ENCODE peak calls at places on chromosome 11, in four cellular contexts. One of them, this sample, is unnamed.

GRCh38 chr11:43358308-43358669 is 431 bp upstream of the TTC17 start:
- DNase-seq in cardiac muscle cell: peak; percentile 6
- DNase-seq in AG04450: no peak
- DNase-seq in right atrium auricular region: no peak
- DNase-seq in this sample: no peak

GRCh38 chr11:12542186-12542935 is 131.9 kb upstream of the TEAD1 start:
- DNase-seq in AG04450: no peak
- DNase-seq in cardiac muscle cell: no peak
- DNase-seq in right atrium auricular region: peak; percentile 42
- DNase-seq in this sample: no peak

GRCh38 chr11:59783632-59784090 is 26.9 kb downstream of the MRPL16 start:
- DNase-seq in AG04450: no peak
- DNase-seq in cardiac muscle cell: no peak
- DNase-seq in right atrium auricular region: no peak
- DNase-seq in this sample: no peak

GRCh38 chr11:75816561-75817239 is 1.7 kb downstream of the UVRAG start:
- DNase-seq in cardiac muscle cell: no peak
- DNase-seq in right atrium auricular region: no peak
- DNase-seq in AG04450: no peak
- DNase-seq in this sample: no peak

GRCh38 chr11:19323502-19323901 is 82.8 kb upstream of the E2F8 start:
- DNase-seq in AG04450: no peak
- DNase-seq in cardiac muscle cell: no peak
- DNase-seq in right atrium auricular region: no peak
- DNase-seq in this sample: no peak

GRCh38 chr11:73991471-73992006 is 8.9 kb upstream of the UCP2 start:
- DNase-seq in AG04450: no peak
- DNase-seq in right atrium auricular region: no peak
- DNase-seq in cardiac muscle cell: no peak
- DNase-seq in this sample: no peak

GRCh38 chr11:13278620-13279486 is 1.3 kb downstream of the BMAL1 start:
- DNase-seq in AG04450: no peak
- DNase-seq in cardiac muscle cell: peak; percentile 31
- DNase-seq in right atrium auricular region: no peak
- DNase-seq in this sample: no peak

GRCh38 chr11:104146421-104146820 is 17.5 kb downstream of the PDGFD start:
- DNase-seq in cardiac muscle cell: no peak
- DNase-seq in right atrium auricular region: no peak
- DNase-seq in AG04450: no peak
- DNase-seq in this sample: no peak

GRCh38 chr11:117925198-117925925 is 3.8 kb downstream of the TMPRSS13 start:
- DNase-seq in right atrium auricular region: no peak
- DNase-seq in cardiac muscle cell: no peak
- DNase-seq in AG04450: no peak
- DNase-seq in this sample: no peak

GRCh38 chr11:441418-442274 is at the start of gene ANO9:
- DNase-seq in cardiac muscle cell: peak; percentile 17
- DNase-seq in right atrium auricular region: no peak
- DNase-seq in AG04450: no peak
- DNase-seq in this sample: peak; percentile 77

GRCh38 chr11:127247261-127247660 is 246.7 kb upstream of the KIRREL3 start:
- DNase-seq in right atrium auricular region: no peak
- DNase-seq in AG04450: no peak
- DNase-seq in cardiac muscle cell: no peak
- DNase-seq in this sample: no peak

GRCh38 chr11:3042496-3043314 is 14.5 kb downstream of the CARS1 start:
- DNase-seq in cardiac muscle cell: no peak
- DNase-seq in AG04450: no peak
- DNase-seq in right atrium auricular region: no peak
- DNase-seq in this sample: no peak

GRCh38 chr11:2988996-2989395 is 3.1 kb downstream of the NAP1L4 start:
- DNase-seq in AG04450: no peak
- DNase-seq in cardiac muscle cell: no peak
- DNase-seq in right atrium auricular region: no peak
- DNase-seq in this sample: no peak

GRCh38 chr11:45213717-45214116 is 67.3 kb downstream of the PRDM11 start:
- DNase-seq in cardiac muscle cell: no peak
- DNase-seq in right atrium auricular region: no peak
- DNase-seq in AG04450: no peak
- DNase-seq in this sample: no peak

GRCh38 chr11:46107408-46107718 is 13.9 kb downstream of the PHF21A start:
- DNase-seq in cardiac muscle cell: no peak
- DNase-seq in right atrium auricular region: no peak
- DNase-seq in AG04450: no peak
- DNase-seq in this sample: no peak

GRCh38 chr11:2737226-2737590 is 37.4 kb upstream of the KCNQ1OT1 start:
- DNase-seq in AG04450: no peak
- DNase-seq in right atrium auricular region: no peak
- DNase-seq in cardiac muscle cell: no peak
- DNase-seq in this sample: no peak

GRCh38 chr11:85762226-85762625 is 48.7 kb downstream of the SYTL2 start:
- DNase-seq in AG04450: no peak
- DNase-seq in cardiac muscle cell: no peak
- DNase-seq in right atrium auricular region: no peak
- DNase-seq in this sample: no peak

GRCh38 chr11:64921384-64921783 is 3.1 kb upstream of the PPP2R5B start:
- DNase-seq in AG04450: no peak
- DNase-seq in cardiac muscle cell: no peak
- DNase-seq in right atrium auricular region: no peak
- DNase-seq in this sample: no peak

GRCh38 chr11:73931039-73931645 is 19.7 kb upstream of the DNAJB13 start:
- DNase-seq in right atrium auricular region: no peak
- DNase-seq in AG04450: peak; percentile 54
- DNase-seq in cardiac muscle cell: peak; percentile 74
- DNase-seq in this sample: peak; percentile 16

GRCh38 chr11:75113049-75113448 is 16.4 kb upstream of the OR2AT4 start:
- DNase-seq in AG04450: no peak
- DNase-seq in right atrium auricular region: no peak
- DNase-seq in cardiac muscle cell: no peak
- DNase-seq in this sample: no peak

GRCh38 chr11:73787051-73787642 is 527 bp upstream of the MRPL48 start:
- DNase-seq in AG04450: no peak
- DNase-seq in right atrium auricular region: no peak
- DNase-seq in cardiac muscle cell: no peak
- DNase-seq in this sample: no peak

DNA sequence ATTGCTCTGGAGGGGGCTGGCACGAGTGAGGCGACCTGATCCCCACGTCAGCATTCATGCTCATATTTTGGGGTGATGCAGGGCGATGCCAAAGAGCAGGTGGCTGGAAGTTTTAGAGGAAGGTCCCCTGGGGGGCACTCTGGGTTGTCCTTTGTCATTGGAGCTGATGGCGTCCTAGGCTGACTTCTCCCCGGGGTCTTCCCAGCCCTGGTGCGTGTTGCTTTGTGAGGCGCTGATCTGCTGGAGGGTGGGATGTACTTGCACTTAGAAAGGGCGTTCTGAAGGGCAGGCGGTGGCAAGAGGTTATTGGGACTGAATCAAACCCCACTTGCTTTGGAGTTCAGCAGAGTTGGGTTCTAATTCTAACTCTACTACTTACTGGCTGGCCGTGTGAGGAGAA is 313.3 kb downstream of the NTM start:
- DNase-seq in cardiac muscle cell: no peak
- DNase-seq in AG04450: no peak
- DNase-seq in right atrium auricular region: no peak
- DNase-seq in this sample: no peak
- H3K27me3 ChIP-seq in cardiac muscle cell: peaks cover 10% of the 10 kb centered on the region
- H3K27me3 ChIP-seq in AG04450: peaks cover 17% of the 10 kb centered on the region
- H3K27me3 ChIP-seq in right atrium auricular region: no peaks in the 10 kb centered on the region
- H3K27me3 ChIP-seq in this sample: no peaks in the 10 kb centered on the region

GRCh38 chr11:72789493-72790131 is 4.2 kb downstream of the STARD10 start:
- DNase-seq in cardiac muscle cell: peak; percentile 46
- DNase-seq in AG04450: no peak
- DNase-seq in right atrium auricular region: no peak
- DNase-seq in this sample: no peak

GRCh38 chr11:72784662-72785061 is 9.2 kb downstream of the STARD10 start:
- DNase-seq in right atrium auricular region: no peak
- DNase-seq in cardiac muscle cell: no peak
- DNase-seq in AG04450: no peak
- DNase-seq in this sample: no peak

GRCh38 chr11:72787262-72788104 is 6.4 kb downstream of the STARD10 start:
- DNase-seq in cardiac muscle cell: peak; percentile 40
- DNase-seq in AG04450: no peak
- DNase-seq in right atrium auricular region: no peak
- DNase-seq in this sample: no peak

GRCh38 chr11:72788250-72788649 is 5.6 kb downstream of the STARD10 start:
- DNase-seq in cardiac muscle cell: no peak
- DNase-seq in AG04450: no peak
- DNase-seq in right atrium auricular region: no peak
- DNase-seq in this sample: no peak

GRCh38 chr11:72786305-72787261 is 7.3 kb downstream of the STARD10 start:
- DNase-seq in right atrium auricular region: no peak
- DNase-seq in AG04450: no peak
- DNase-seq in cardiac muscle cell: no peak
- DNase-seq in this sample: no peak
- H3K27ac ChIP-seq in right atrium auricular region: no peak overlapping the region
- H3K27ac ChIP-seq in AG04450: no peak overlapping the region
- H3K27ac ChIP-seq in cardiac muscle cell: no peak overlapping the region
- H3K27ac ChIP-seq in this sample: no peak overlapping the region

DNA sequence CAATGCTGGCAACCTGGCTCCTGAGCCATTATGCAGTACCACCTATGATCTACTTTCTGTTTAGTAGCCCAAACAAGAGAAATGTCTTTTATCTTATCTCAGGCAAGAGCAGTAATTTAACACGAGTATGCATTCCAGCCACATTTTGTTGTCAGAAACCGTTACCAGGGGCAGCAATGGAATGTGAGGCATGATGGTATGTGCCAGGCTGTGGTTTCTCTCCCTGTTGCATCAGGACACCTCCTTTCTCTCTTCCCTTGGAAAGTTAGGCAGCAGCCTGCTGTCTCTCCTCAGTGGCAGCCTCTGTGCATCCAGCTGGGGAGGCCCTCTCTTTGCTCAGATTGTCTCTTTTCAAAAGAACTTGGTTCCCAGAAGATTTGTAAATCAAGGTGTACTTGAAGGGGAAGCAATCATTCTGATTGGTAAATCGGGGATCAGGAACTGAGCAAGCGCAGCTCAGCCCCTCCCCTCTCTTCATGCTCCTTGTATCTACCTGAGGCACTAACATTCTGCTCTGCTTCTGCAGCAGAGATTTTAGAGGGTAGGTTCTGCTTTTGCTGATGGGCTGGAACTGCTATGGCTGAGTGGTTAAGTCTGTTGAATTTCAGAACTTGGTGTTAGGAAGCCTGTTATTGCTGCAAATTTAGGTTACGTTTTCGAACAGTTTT is 229.2 kb downstream of the ADAMTS15 start:
- DNase-seq in right atrium auricular region: no peak
- DNase-seq in cardiac muscle cell: peak; percentile 61
- DNase-seq in AG04450: peak; percentile 45
- DNase-seq in this sample: no peak
- H3K4me3 ChIP-seq in right atrium auricular region: no peak overlapping the region
- H3K4me3 ChIP-seq in cardiac muscle cell: no peak overlapping the region
- H3K4me3 ChIP-seq in AG04450: no peak overlapping the region
- H3K4me3 ChIP-seq in this sample: no peak overlapping the region

DNA sequence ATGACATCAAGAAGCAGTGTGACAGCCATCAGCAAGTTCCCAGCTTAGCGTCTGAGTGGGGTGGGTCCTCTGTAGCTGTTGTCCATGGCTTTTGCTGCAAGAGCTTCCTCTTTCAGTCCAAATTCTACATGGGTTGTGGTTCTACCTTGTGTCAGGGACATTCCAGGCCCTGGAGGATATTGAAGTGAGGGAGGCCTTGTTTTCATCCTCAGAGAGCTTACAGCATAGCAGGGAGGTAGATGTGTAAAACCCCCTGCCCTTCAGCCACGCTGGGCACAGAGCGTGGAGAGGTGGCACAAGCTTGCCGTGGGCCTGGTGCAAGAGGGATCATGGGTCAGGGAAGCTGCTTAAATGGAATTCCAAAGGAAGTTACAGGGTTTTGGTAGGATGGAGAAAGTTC is 93.9 kb downstream of the GRIK4 start:
- DNase-seq in cardiac muscle cell: no peak
- DNase-seq in right atrium auricular region: no peak
- DNase-seq in AG04450: no peak
- DNase-seq in this sample: no peak
- H3K27me3 ChIP-seq in cardiac muscle cell: peaks cover 4% of the 10 kb centered on the region
- H3K27me3 ChIP-seq in right atrium auricular region: no peaks in the 10 kb centered on the region
- H3K27me3 ChIP-seq in AG04450: peaks cover 11% of the 10 kb centered on the region
- H3K27me3 ChIP-seq in this sample: no peaks in the 10 kb centered on the region

GRCh38 chr11:126173257-126173656 is 38.2 kb downstream of the RPUSD4 start:
- DNase-seq in cardiac muscle cell: no peak
- DNase-seq in AG04450: no peak
- DNase-seq in right atrium auricular region: no peak
- DNase-seq in this sample: no peak
- H3K27ac ChIP-seq in cardiac muscle cell: no peak overlapping the region
- H3K27ac ChIP-seq in AG04450: no peak overlapping the region
- H3K27ac ChIP-seq in right atrium auricular region: no peak overlapping the region
- H3K27ac ChIP-seq in this sample: no peak overlapping the region

DNA sequence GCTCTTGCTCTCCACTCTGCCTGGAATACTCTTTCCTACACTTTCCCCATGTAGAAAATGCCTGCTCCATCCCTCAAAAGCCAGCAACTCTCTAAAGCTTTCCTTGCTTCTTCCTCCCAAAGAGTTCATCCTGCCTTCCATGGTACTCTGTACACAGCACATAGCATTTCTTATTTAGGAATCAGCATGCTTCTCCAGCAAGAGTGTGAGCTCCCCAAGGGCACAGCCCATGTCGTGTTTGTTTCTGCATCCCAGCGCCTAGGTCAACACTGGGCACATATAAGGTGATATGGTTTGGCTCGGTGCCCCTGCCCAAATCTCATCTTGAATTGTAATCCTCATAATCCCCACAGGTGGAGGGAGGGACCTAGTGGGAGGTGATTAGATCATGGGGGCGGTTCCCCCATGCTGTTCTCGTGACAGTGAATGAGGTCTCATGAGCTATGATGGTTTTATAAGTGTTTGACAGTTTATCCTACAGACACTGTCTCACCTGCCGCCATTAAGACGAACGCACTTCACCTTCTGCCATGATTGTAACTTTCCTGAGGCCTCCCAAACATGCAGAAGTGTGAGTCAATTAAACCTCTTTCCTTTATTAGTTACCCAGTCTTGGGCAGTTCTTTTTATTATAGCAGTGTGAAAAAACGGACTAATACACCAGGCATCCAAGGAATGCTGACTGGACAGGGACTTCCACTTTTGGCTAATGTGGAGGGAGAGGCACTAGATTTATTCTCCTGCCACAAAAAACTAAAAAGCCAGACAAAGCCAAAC is 8.2 kb downstream of the VPS37C start:
- DNase-seq in right atrium auricular region: no peak
- DNase-seq in AG04450: no peak
- DNase-seq in cardiac muscle cell: no peak
- DNase-seq in this sample: no peak
- H3K4me3 ChIP-seq in right atrium auricular region: no peak overlapping the region
- H3K4me3 ChIP-seq in AG04450: no peak overlapping the region
- H3K4me3 ChIP-seq in cardiac muscle cell: no peak overlapping the region
- H3K4me3 ChIP-seq in this sample: no peak overlapping the region